ENCODE peak calls at places on chromosomes 2 and 18, in nine cellular contexts. One of them, this sample, is unnamed.
A peak's percentile ranks its signal among the peaks of the same experiment; 100 is the strongest.

GRCh38 chr2:96962567-96963203 is 23.7 kb downstream of the FAM178B start:
- DNase-seq in psoas muscle: no peak
- DNase-seq in A549: no peak
- DNase-seq in kidney epithelial cell: no peak
- DNase-seq in stomach: no peak
- DNase-seq in HL-60: peak; percentile 67
- DNase-seq in AG04450: no peak
- DNase-seq in IMR-90: no peak
- DNase-seq in cardiac fibroblast: no peak
- DNase-seq in this sample: no peak

GRCh38 chr18:36419913-36420531 is 122.5 kb downstream of the FHOD3 start:
- DNase-seq in psoas muscle: no peak
- DNase-seq in kidney epithelial cell: peak; percentile 67
- DNase-seq in AG04450: no peak
- DNase-seq in cardiac fibroblast: no peak
- DNase-seq in stomach: no peak
- DNase-seq in A549: peak; percentile 39
- DNase-seq in HL-60: no peak
- DNase-seq in IMR-90: peak; percentile 21
- DNase-seq in this sample: peak; percentile 20

GRCh38 chr2:235518317-235519090 is 24.7 kb downstream of the AGAP1 start:
- DNase-seq in psoas muscle: no peak
- DNase-seq in kidney epithelial cell: no peak
- DNase-seq in AG04450: no peak
- DNase-seq in HL-60: no peak
- DNase-seq in cardiac fibroblast: peak; percentile 47
- DNase-seq in IMR-90: no peak
- DNase-seq in A549: no peak
- DNase-seq in stomach: no peak
- DNase-seq in this sample: peak; percentile 31

GRCh38 chr2:63698825-63699548 is 110.2 kb downstream of the MDH1 start:
- DNase-seq in cardiac fibroblast: peak; percentile 93
- DNase-seq in HL-60: peak; percentile 28
- DNase-seq in A549: peak; percentile 93
- DNase-seq in IMR-90: peak; percentile 79
- DNase-seq in stomach: no peak
- DNase-seq in AG04450: peak; percentile 24
- DNase-seq in psoas muscle: peak; percentile 52
- DNase-seq in kidney epithelial cell: peak; percentile 43
- DNase-seq in this sample: peak; percentile 84

GRCh38 chr2:86622409-86622877 is 1.2 kb downstream of the RNF103 start:
- DNase-seq in kidney epithelial cell: no peak
- DNase-seq in cardiac fibroblast: peak; percentile 30
- DNase-seq in IMR-90: peak; percentile 10
- DNase-seq in psoas muscle: no peak
- DNase-seq in HL-60: peak; percentile 41
- DNase-seq in stomach: peak; percentile 44
- DNase-seq in AG04450: no peak
- DNase-seq in A549: peak; percentile 53
- DNase-seq in this sample: peak; percentile 17

GRCh38 chr2:41878726-41879366 is 169.0 kb upstream of the PKDCC start:
- DNase-seq in stomach: no peak
- DNase-seq in IMR-90: no peak
- DNase-seq in A549: no peak
- DNase-seq in kidney epithelial cell: no peak
- DNase-seq in cardiac fibroblast: peak; percentile 48
- DNase-seq in HL-60: no peak
- DNase-seq in AG04450: no peak
- DNase-seq in psoas muscle: peak; percentile 34
- DNase-seq in this sample: no peak

GRCh38 chr2:236632295-236633218 is 62.9 kb downstream of the ACKR3 start:
- DNase-seq in HL-60: no peak
- DNase-seq in A549: no peak
- DNase-seq in kidney epithelial cell: no peak
- DNase-seq in IMR-90: no peak
- DNase-seq in psoas muscle: no peak
- DNase-seq in stomach: no peak
- DNase-seq in cardiac fibroblast: no peak
- DNase-seq in AG04450: no peak
- DNase-seq in this sample: no peak

GRCh38 chr18:43882358-43882757 is 605.1 kb upstream of the SYT4 start:
- DNase-seq in stomach: no peak
- DNase-seq in HL-60: no peak
- DNase-seq in A549: no peak
- DNase-seq in kidney epithelial cell: no peak
- DNase-seq in psoas muscle: peak; percentile 20
- DNase-seq in IMR-90: no peak
- DNase-seq in cardiac fibroblast: peak; percentile 29
- DNase-seq in AG04450: no peak
- DNase-seq in this sample: no peak

GRCh38 chr18:27400001-27400400 is 214.9 kb upstream of the CHST9 start:
- DNase-seq in IMR-90: no peak
- DNase-seq in cardiac fibroblast: no peak
- DNase-seq in AG04450: no peak
- DNase-seq in psoas muscle: no peak
- DNase-seq in HL-60: no peak
- DNase-seq in stomach: no peak
- DNase-seq in kidney epithelial cell: no peak
- DNase-seq in A549: no peak
- DNase-seq in this sample: no peak

GRCh38 chr2:10613263-10613662 is 76.5 kb downstream of the NOL10 start:
- DNase-seq in stomach: no peak
- DNase-seq in AG04450: no peak
- DNase-seq in psoas muscle: no peak
- DNase-seq in kidney epithelial cell: no peak
- DNase-seq in cardiac fibroblast: peak; percentile 30
- DNase-seq in HL-60: no peak
- DNase-seq in IMR-90: no peak
- DNase-seq in A549: no peak
- DNase-seq in this sample: peak; percentile 23

GRCh38 chr2:175871949-175872348 is 130.1 kb downstream of the LNPK start:
- DNase-seq in kidney epithelial cell: no peak
- DNase-seq in A549: no peak
- DNase-seq in HL-60: no peak
- DNase-seq in psoas muscle: no peak
- DNase-seq in IMR-90: no peak
- DNase-seq in AG04450: no peak
- DNase-seq in cardiac fibroblast: no peak
- DNase-seq in stomach: no peak
- DNase-seq in this sample: no peak

GRCh38 chr2:175865716-175866115 is 136.4 kb downstream of the LNPK start:
- DNase-seq in A549: no peak
- DNase-seq in AG04450: no peak
- DNase-seq in HL-60: no peak
- DNase-seq in IMR-90: no peak
- DNase-seq in kidney epithelial cell: no peak
- DNase-seq in cardiac fibroblast: no peak
- DNase-seq in stomach: no peak
- DNase-seq in psoas muscle: no peak
- DNase-seq in this sample: no peak

GRCh38 chr2:175872716-175873115 is 129.4 kb downstream of the LNPK start:
- DNase-seq in kidney epithelial cell: no peak
- DNase-seq in AG04450: peak; percentile 4
- DNase-seq in IMR-90: peak; percentile 59
- DNase-seq in A549: no peak
- DNase-seq in HL-60: no peak
- DNase-seq in stomach: no peak
- DNase-seq in psoas muscle: no peak
- DNase-seq in cardiac fibroblast: no peak
- DNase-seq in this sample: no peak

GRCh38 chr2:175874291-175874690 is 127.8 kb downstream of the LNPK start:
- DNase-seq in HL-60: no peak
- DNase-seq in A549: no peak
- DNase-seq in kidney epithelial cell: no peak
- DNase-seq in psoas muscle: no peak
- DNase-seq in stomach: no peak
- DNase-seq in IMR-90: no peak
- DNase-seq in cardiac fibroblast: no peak
- DNase-seq in AG04450: no peak
- DNase-seq in this sample: no peak

DNA sequence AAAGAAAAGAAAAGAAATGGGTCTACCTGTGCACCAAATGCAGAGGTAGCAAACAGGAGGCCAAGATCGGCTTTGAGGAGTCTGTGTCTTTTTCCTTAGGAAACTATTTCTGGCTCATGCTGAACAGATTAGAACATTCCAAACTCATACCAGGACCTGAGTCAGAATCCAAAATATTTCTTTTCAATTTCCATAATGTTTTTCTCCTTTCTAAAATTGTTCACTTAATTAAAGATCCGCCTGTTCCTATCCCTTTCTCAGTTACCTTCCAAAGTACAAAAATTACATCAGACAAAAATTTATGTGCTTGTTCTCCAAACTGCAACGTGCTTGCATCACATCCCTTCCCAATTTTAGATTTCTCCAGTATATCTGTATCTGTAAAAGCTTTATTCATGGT is 130.7 kb downstream of the LNPK start:
- DNase-seq in IMR-90: peak; percentile 6
- DNase-seq in stomach: no peak
- DNase-seq in cardiac fibroblast: no peak
- DNase-seq in psoas muscle: no peak
- DNase-seq in AG04450: no peak
- DNase-seq in kidney epithelial cell: no peak
- DNase-seq in HL-60: no peak
- DNase-seq in A549: no peak
- DNase-seq in this sample: no peak
- TF ChIP-seq CTCF in IMR-90: no peak
- TF ChIP-seq CTCF in stomach: no peak
- TF ChIP-seq CTCF in cardiac fibroblast: no peak
- TF ChIP-seq CTCF in psoas muscle: no peak
- TF ChIP-seq CTCF in AG04450: no peak
- TF ChIP-seq CTCF in kidney epithelial cell: no peak
- TF ChIP-seq CTCF in HL-60: no peak
- TF ChIP-seq CTCF in A549: no peak
- TF ChIP-seq CTCF in this sample: no peak

GRCh38 chr2:100823665-100824438 is 3.9 kb downstream of the NPAS2 start:
- DNase-seq in AG04450: no peak
- DNase-seq in cardiac fibroblast: peak; percentile 23
- DNase-seq in IMR-90: no peak
- DNase-seq in stomach: no peak
- DNase-seq in HL-60: no peak
- DNase-seq in kidney epithelial cell: no peak
- DNase-seq in A549: no peak
- DNase-seq in psoas muscle: no peak
- DNase-seq in this sample: peak; percentile 11

GRCh38 chr2:100821913-100822260 is 1.9 kb downstream of the NPAS2 start:
- DNase-seq in A549: no peak
- DNase-seq in AG04450: no peak
- DNase-seq in HL-60: no peak
- DNase-seq in IMR-90: no peak
- DNase-seq in psoas muscle: no peak
- DNase-seq in kidney epithelial cell: no peak
- DNase-seq in stomach: no peak
- DNase-seq in cardiac fibroblast: no peak
- DNase-seq in this sample: no peak

GRCh38 chr2:100820346-100821254 is 661 bp downstream of the NPAS2 start:
- DNase-seq in cardiac fibroblast: no peak
- DNase-seq in IMR-90: no peak
- DNase-seq in stomach: peak; percentile 48
- DNase-seq in psoas muscle: peak; percentile 22
- DNase-seq in AG04450: no peak
- DNase-seq in A549: no peak
- DNase-seq in HL-60: no peak
- DNase-seq in kidney epithelial cell: no peak
- DNase-seq in this sample: no peak

GRCh38 chr2:100821255-100821912 is 1.4 kb downstream of the NPAS2 start:
- DNase-seq in IMR-90: no peak
- DNase-seq in A549: peak; percentile 34
- DNase-seq in cardiac fibroblast: peak; percentile 52
- DNase-seq in psoas muscle: no peak
- DNase-seq in AG04450: no peak
- DNase-seq in stomach: no peak
- DNase-seq in kidney epithelial cell: no peak
- DNase-seq in HL-60: no peak
- DNase-seq in this sample: peak; percentile 49

DNA sequence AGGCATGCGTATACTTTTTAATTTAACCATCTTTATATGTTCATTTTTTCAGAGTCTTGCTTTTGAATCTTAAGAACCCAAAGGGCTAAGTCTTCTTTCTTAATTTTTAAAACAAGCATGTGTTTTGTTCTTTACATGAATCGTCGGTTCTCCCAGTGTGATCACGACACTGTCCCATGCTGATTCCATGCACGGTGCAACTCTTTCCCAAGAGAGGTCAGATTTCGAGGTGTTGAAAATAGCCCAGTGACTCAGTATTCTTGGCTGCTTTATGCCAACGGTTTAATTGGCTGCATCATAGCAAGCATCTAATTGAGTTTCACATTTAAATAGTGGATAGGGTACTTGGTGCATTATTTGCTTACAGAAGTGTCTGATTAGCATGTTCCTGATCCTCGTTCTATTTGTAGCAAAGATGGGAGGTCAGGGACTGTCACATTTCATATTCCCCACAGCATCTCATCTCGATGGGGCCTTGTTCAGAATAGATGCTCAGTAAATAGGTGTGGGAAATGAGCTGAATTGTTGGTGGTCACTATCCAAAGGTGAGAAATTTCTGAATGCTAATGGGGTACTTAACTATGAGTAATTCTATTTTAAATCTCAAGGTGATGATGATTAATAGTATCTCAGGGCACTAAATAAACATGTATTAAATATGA is 2.8 kb downstream of the NPAS2 start:
- DNase-seq in stomach: no peak
- DNase-seq in AG04450: no peak
- DNase-seq in cardiac fibroblast: peak; percentile 75
- DNase-seq in HL-60: no peak
- DNase-seq in psoas muscle: no peak
- DNase-seq in kidney epithelial cell: no peak
- DNase-seq in IMR-90: peak; percentile 51
- DNase-seq in A549: no peak
- DNase-seq in this sample: peak; percentile 65
- H3K4me3 ChIP-seq in stomach: no peak overlapping the region
- H3K4me3 ChIP-seq in AG04450: no peak overlapping the region
- H3K4me3 ChIP-seq in cardiac fibroblast: no peak overlapping the region
- H3K4me3 ChIP-seq in HL-60: no peak overlapping the region
- H3K4me3 ChIP-seq in psoas muscle: peak overlapping the region; percentile 83
- H3K4me3 ChIP-seq in kidney epithelial cell: no peak overlapping the region
- H3K4me3 ChIP-seq in IMR-90: no peak overlapping the region
- H3K4me3 ChIP-seq in A549: peak overlapping the region; percentile 96
- H3K4me3 ChIP-seq in this sample: peak overlapping the region; percentile 90

GRCh38 chr2:8219631-8220393 is 462.0 kb upstream of the ID2 start:
- DNase-seq in IMR-90: no peak
- DNase-seq in psoas muscle: peak; percentile 65
- DNase-seq in stomach: no peak
- DNase-seq in A549: no peak
- DNase-seq in cardiac fibroblast: no peak
- DNase-seq in kidney epithelial cell: no peak
- DNase-seq in AG04450: no peak
- DNase-seq in HL-60: no peak
- DNase-seq in this sample: no peak
- TF ChIP-seq CTCF in IMR-90: no peak
- TF ChIP-seq CTCF in psoas muscle: no peak
- TF ChIP-seq CTCF in stomach: no peak
- TF ChIP-seq CTCF in A549: no peak
- TF ChIP-seq CTCF in cardiac fibroblast: no peak
- TF ChIP-seq CTCF in kidney epithelial cell: no peak
- TF ChIP-seq CTCF in AG04450: no peak
- TF ChIP-seq CTCF in HL-60: no peak
- TF ChIP-seq CTCF in this sample: no peak

DNA sequence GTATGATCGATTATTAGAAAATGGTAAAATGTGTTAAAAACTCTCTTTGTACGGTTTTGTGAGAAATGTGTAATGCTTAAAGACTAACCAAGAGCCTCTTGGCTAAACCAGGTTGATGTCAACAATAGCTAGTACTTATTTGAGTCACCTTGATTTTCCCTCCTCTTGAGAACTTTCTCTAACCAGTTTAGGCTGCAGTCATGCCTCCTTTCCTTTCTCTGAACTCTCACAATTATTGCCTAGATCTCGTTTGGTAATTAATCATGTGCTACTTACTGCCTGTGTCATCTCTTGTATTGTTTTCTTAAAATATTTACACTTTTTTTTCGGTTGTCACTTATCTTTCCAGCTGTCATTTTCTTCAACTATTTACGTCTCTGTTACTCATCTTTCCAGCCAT is 1.1 kb upstream of the EPC2 start:
- DNase-seq in cardiac fibroblast: no peak
- DNase-seq in stomach: no peak
- DNase-seq in HL-60: no peak
- DNase-seq in AG04450: no peak
- DNase-seq in A549: no peak
- DNase-seq in psoas muscle: no peak
- DNase-seq in IMR-90: no peak
- DNase-seq in kidney epithelial cell: no peak
- DNase-seq in this sample: no peak
- H3K4me3 ChIP-seq in cardiac fibroblast: no peak overlapping the region
- H3K4me3 ChIP-seq in stomach: peak overlapping the region; percentile 98
- H3K4me3 ChIP-seq in HL-60: peak overlapping the region; percentile 94
- H3K4me3 ChIP-seq in AG04450: no peak overlapping the region
- H3K4me3 ChIP-seq in A549: peak overlapping the region; percentile 79
- H3K4me3 ChIP-seq in psoas muscle: peak overlapping the region; percentile 82
- H3K4me3 ChIP-seq in IMR-90: no peak overlapping the region
- H3K4me3 ChIP-seq in kidney epithelial cell: no peak overlapping the region
- H3K4me3 ChIP-seq in this sample: peak overlapping the region; percentile 67